ENCODE peak calls at places on chromosomes 7 and 10, in eight cellular contexts. One of them, this sample, is unnamed.

GRCh38 chr10:61899045-61899444 is 2.5 kb upstream of the ARID5B start:
- DNase-seq in AG04450: no peak
- DNase-seq in upper lobe of left lung: no peak
- DNase-seq in fibroblast of mammary gland: peak
- DNase-seq in thoracic aorta: no peak
- DNase-seq in adrenal gland: no peak
- DNase-seq in GM12878: no peak
- DNase-seq in right cardiac atrium: no peak
- DNase-seq in this sample: no peak

GRCh38 chr7:1673581-1674102 is 3.6 kb downstream of the ELFN1 start:
- DNase-seq in AG04450: no peak
- DNase-seq in upper lobe of left lung: no peak
- DNase-seq in fibroblast of mammary gland: no peak
- DNase-seq in thoracic aorta: no peak
- DNase-seq in adrenal gland: peak
- DNase-seq in GM12878: no peak
- DNase-seq in right cardiac atrium: no peak
- DNase-seq in this sample: peak

GRCh38 chr7:2962860-2963259 is 80.8 kb downstream of the CARD11 start:
- DNase-seq in AG04450: no peak
- DNase-seq in upper lobe of left lung: peak
- DNase-seq in fibroblast of mammary gland: no peak
- DNase-seq in thoracic aorta: no peak
- DNase-seq in adrenal gland: no peak
- DNase-seq in GM12878: no peak
- DNase-seq in right cardiac atrium: no peak
- DNase-seq in this sample: no peak

GRCh38 chr7:122561326-122561725 is 137.6 kb downstream of the RNF133 start:
- DNase-seq in AG04450: no peak
- DNase-seq in upper lobe of left lung: no peak
- DNase-seq in fibroblast of mammary gland: no peak
- DNase-seq in thoracic aorta: no peak
- DNase-seq in adrenal gland: no peak
- DNase-seq in GM12878: no peak
- DNase-seq in right cardiac atrium: no peak
- DNase-seq in this sample: no peak

GRCh38 chr7:49822862-49823261 is 49.4 kb downstream of the VWC2 start:
- DNase-seq in AG04450: no peak
- DNase-seq in upper lobe of left lung: no peak
- DNase-seq in fibroblast of mammary gland: no peak
- DNase-seq in thoracic aorta: no peak
- DNase-seq in adrenal gland: no peak
- DNase-seq in GM12878: no peak
- DNase-seq in right cardiac atrium: no peak
- DNase-seq in this sample: no peak

GRCh38 chr10:59585046-59585700 is 124.5 kb downstream of the SLC16A9 start:
- DNase-seq in AG04450: no peak
- DNase-seq in upper lobe of left lung: no peak
- DNase-seq in fibroblast of mammary gland: peak
- DNase-seq in thoracic aorta: no peak
- DNase-seq in adrenal gland: no peak
- DNase-seq in GM12878: no peak
- DNase-seq in right cardiac atrium: no peak
- DNase-seq in this sample: no peak

GRCh38 chr7:100626530-100627237 is 14.3 kb downstream of the MOSPD3 start:
- DNase-seq in AG04450: peak
- DNase-seq in upper lobe of left lung: peak
- DNase-seq in fibroblast of mammary gland: peak
- DNase-seq in thoracic aorta: peak
- DNase-seq in adrenal gland: peak
- DNase-seq in GM12878: peak
- DNase-seq in right cardiac atrium: peak
- DNase-seq in this sample: peak

GRCh38 chr10:122331615-122332446 is 42.7 kb upstream of the PLEKHA1 start:
- DNase-seq in AG04450: no peak
- DNase-seq in upper lobe of left lung: no peak
- DNase-seq in fibroblast of mammary gland: no peak
- DNase-seq in thoracic aorta: no peak
- DNase-seq in adrenal gland: no peak
- DNase-seq in GM12878: no peak
- DNase-seq in right cardiac atrium: no peak
- DNase-seq in this sample: no peak

GRCh38 chr7:101722247-101722646 is 93.2 kb upstream of the MYL10 start:
- DNase-seq in AG04450: no peak
- DNase-seq in upper lobe of left lung: no peak
- DNase-seq in fibroblast of mammary gland: no peak
- DNase-seq in thoracic aorta: no peak
- DNase-seq in adrenal gland: no peak
- DNase-seq in GM12878: no peak
- DNase-seq in right cardiac atrium: no peak
- DNase-seq in this sample: no peak

GRCh38 chr10:78579995-78580394 is 488.8 kb upstream of the ZMIZ1 start:
- DNase-seq in AG04450: no peak
- DNase-seq in upper lobe of left lung: no peak
- DNase-seq in fibroblast of mammary gland: no peak
- DNase-seq in thoracic aorta: no peak
- DNase-seq in adrenal gland: peak
- DNase-seq in GM12878: no peak
- DNase-seq in right cardiac atrium: peak
- DNase-seq in this sample: peak

DNA sequence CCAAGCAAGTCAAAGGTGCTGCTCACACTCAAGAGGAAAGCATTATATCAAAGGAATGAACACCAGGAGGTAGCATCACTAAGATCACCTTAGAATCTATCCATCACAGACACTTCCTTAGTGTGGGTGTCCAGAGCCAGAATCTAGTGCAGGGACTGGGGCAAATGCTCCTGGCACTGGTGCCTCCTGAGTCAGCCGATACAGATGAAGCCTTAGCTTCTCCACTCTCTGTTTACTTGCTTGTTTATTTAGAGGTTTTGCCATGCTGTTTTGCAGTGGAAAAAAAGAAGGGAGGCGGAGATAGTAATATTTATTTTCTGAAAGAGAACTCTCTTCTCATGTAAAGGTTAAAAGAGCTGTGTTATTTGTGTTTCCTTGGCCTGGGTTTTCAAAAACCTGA is 303.1 kb downstream of the WDR11 start:
- DNase-seq in AG04450: no peak
- DNase-seq in upper lobe of left lung: no peak
- DNase-seq in fibroblast of mammary gland: no peak
- DNase-seq in thoracic aorta: no peak
- DNase-seq in adrenal gland: no peak
- DNase-seq in GM12878: no peak
- DNase-seq in right cardiac atrium: no peak
- DNase-seq in this sample: no peak
- H3K4me3 ChIP-seq in AG04450: no peak
- H3K4me3 ChIP-seq in upper lobe of left lung: no peak
- H3K4me3 ChIP-seq in fibroblast of mammary gland: no peak
- H3K4me3 ChIP-seq in thoracic aorta: no peak
- H3K4me3 ChIP-seq in adrenal gland: no peak
- H3K4me3 ChIP-seq in GM12878: no peak
- H3K4me3 ChIP-seq in right cardiac atrium: no peak
- H3K4me3 ChIP-seq in this sample: no peak

GRCh38 chr10:5694573-5694972 is 9.9 kb downstream of the TASOR2 start:
- DNase-seq in AG04450: no peak
- DNase-seq in upper lobe of left lung: no peak
- DNase-seq in fibroblast of mammary gland: no peak
- DNase-seq in thoracic aorta: no peak
- DNase-seq in adrenal gland: no peak
- DNase-seq in GM12878: no peak
- DNase-seq in right cardiac atrium: no peak
- DNase-seq in this sample: no peak

GRCh38 chr10:5697342-5697741 is 12.7 kb downstream of the TASOR2 start:
- DNase-seq in AG04450: no peak
- DNase-seq in upper lobe of left lung: no peak
- DNase-seq in fibroblast of mammary gland: no peak
- DNase-seq in thoracic aorta: no peak
- DNase-seq in adrenal gland: no peak
- DNase-seq in GM12878: no peak
- DNase-seq in right cardiac atrium: no peak
- DNase-seq in this sample: no peak

GRCh38 chr10:5688587-5688986 is 3.9 kb downstream of the TASOR2 start:
- DNase-seq in AG04450: no peak
- DNase-seq in upper lobe of left lung: no peak
- DNase-seq in fibroblast of mammary gland: no peak
- DNase-seq in thoracic aorta: no peak
- DNase-seq in adrenal gland: no peak
- DNase-seq in GM12878: no peak
- DNase-seq in right cardiac atrium: no peak
- DNase-seq in this sample: no peak

GRCh38 chr10:5692476-5693358 is 8.1 kb downstream of the TASOR2 start:
- DNase-seq in AG04450: no peak
- DNase-seq in upper lobe of left lung: peak
- DNase-seq in fibroblast of mammary gland: peak
- DNase-seq in thoracic aorta: no peak
- DNase-seq in adrenal gland: peak
- DNase-seq in GM12878: peak
- DNase-seq in right cardiac atrium: peak
- DNase-seq in this sample: no peak

DNA sequence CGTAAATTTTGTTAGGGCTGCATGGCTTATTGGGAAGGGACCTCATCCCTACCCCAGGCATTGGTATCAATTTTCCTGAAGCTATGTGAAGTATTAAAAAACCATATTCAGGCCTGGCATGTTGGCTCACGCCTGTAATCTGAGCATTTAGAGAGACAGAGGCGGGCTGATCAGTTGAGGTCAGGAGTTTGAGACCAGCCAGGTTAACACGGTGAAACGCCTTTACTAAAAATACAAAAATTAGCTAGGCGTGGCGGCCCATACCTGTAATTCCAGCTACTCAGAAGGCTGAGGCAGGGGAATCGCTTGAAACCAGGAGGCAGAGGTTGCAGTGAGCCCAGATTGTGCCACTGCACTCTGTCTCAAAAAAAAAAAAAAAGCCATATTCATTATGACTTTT is 7.1 kb downstream of the TASOR2 start:
- DNase-seq in AG04450: no peak
- DNase-seq in upper lobe of left lung: no peak
- DNase-seq in fibroblast of mammary gland: no peak
- DNase-seq in thoracic aorta: no peak
- DNase-seq in adrenal gland: no peak
- DNase-seq in GM12878: no peak
- DNase-seq in right cardiac atrium: no peak
- DNase-seq in this sample: no peak
- H3K4me3 ChIP-seq in AG04450: no peak
- H3K4me3 ChIP-seq in upper lobe of left lung: no peak
- H3K4me3 ChIP-seq in fibroblast of mammary gland: peak
- H3K4me3 ChIP-seq in thoracic aorta: peak
- H3K4me3 ChIP-seq in adrenal gland: peak
- H3K4me3 ChIP-seq in GM12878: peak
- H3K4me3 ChIP-seq in right cardiac atrium: no peak
- H3K4me3 ChIP-seq in this sample: no peak

GRCh38 chr10:129023057-129023456 is 444.0 kb upstream of the MGMT start:
- DNase-seq in AG04450: no peak
- DNase-seq in upper lobe of left lung: no peak
- DNase-seq in fibroblast of mammary gland: no peak
- DNase-seq in thoracic aorta: no peak
- DNase-seq in adrenal gland: no peak
- DNase-seq in GM12878: no peak
- DNase-seq in right cardiac atrium: peak
- DNase-seq in this sample: no peak
- H3K4me3 ChIP-seq in AG04450: no peak
- H3K4me3 ChIP-seq in upper lobe of left lung: no peak
- H3K4me3 ChIP-seq in fibroblast of mammary gland: no peak
- H3K4me3 ChIP-seq in thoracic aorta: no peak
- H3K4me3 ChIP-seq in adrenal gland: no peak
- H3K4me3 ChIP-seq in GM12878: no peak
- H3K4me3 ChIP-seq in right cardiac atrium: no peak
- H3K4me3 ChIP-seq in this sample: no peak

GRCh38 chr10:60827791-60828488 is 49.7 kb downstream of the CDK1 start:
- DNase-seq in AG04450: no peak
- DNase-seq in upper lobe of left lung: no peak
- DNase-seq in fibroblast of mammary gland: peak
- DNase-seq in thoracic aorta: no peak
- DNase-seq in adrenal gland: peak
- DNase-seq in GM12878: no peak
- DNase-seq in right cardiac atrium: no peak
- DNase-seq in this sample: no peak

GRCh38 chr10:60823324-60823723 is 45.0 kb downstream of the CDK1 start:
- DNase-seq in AG04450: no peak
- DNase-seq in upper lobe of left lung: no peak
- DNase-seq in fibroblast of mammary gland: no peak
- DNase-seq in thoracic aorta: no peak
- DNase-seq in adrenal gland: no peak
- DNase-seq in GM12878: no peak
- DNase-seq in right cardiac atrium: no peak
- DNase-seq in this sample: no peak

GRCh38 chr10:60825520-60825919 is 47.2 kb downstream of the CDK1 start:
- DNase-seq in AG04450: no peak
- DNase-seq in upper lobe of left lung: no peak
- DNase-seq in fibroblast of mammary gland: no peak
- DNase-seq in thoracic aorta: no peak
- DNase-seq in adrenal gland: no peak
- DNase-seq in GM12878: no peak
- DNase-seq in right cardiac atrium: no peak
- DNase-seq in this sample: no peak

DNA sequence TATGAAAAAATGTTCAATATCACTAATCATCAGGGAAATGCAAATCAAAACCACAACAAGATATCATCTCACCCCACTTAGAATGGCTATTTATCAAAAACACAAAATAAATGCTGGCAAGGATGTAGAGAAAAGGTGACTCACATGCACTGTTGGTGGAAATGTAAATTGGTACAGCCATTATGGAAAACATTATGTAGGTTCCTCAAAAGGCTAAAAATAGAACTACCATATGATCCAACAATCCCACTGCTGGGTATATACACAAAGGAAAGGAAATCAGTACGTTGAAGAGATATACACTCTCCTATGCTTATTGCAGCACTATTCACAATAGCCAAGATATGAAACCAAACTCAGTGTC is 50.2 kb downstream of the CDK1 start:
- DNase-seq in AG04450: no peak
- DNase-seq in upper lobe of left lung: no peak
- DNase-seq in fibroblast of mammary gland: no peak
- DNase-seq in thoracic aorta: no peak
- DNase-seq in adrenal gland: no peak
- DNase-seq in GM12878: no peak
- DNase-seq in right cardiac atrium: no peak
- DNase-seq in this sample: no peak
- H3K4me3 ChIP-seq in AG04450: no peak
- H3K4me3 ChIP-seq in upper lobe of left lung: no peak
- H3K4me3 ChIP-seq in fibroblast of mammary gland: no peak
- H3K4me3 ChIP-seq in thoracic aorta: no peak
- H3K4me3 ChIP-seq in adrenal gland: peak
- H3K4me3 ChIP-seq in GM12878: no peak
- H3K4me3 ChIP-seq in right cardiac atrium: no peak
- H3K4me3 ChIP-seq in this sample: no peak

GRCh38 chr10:11516419-11516721 is 95.1 kb downstream of the USP6NL start:
- DNase-seq in AG04450: no peak
- DNase-seq in upper lobe of left lung: no peak
- DNase-seq in fibroblast of mammary gland: no peak
- DNase-seq in thoracic aorta: no peak
- DNase-seq in adrenal gland: no peak
- DNase-seq in GM12878: peak
- DNase-seq in right cardiac atrium: no peak
- DNase-seq in this sample: no peak
- H3K4me3 ChIP-seq in AG04450: no peak
- H3K4me3 ChIP-seq in upper lobe of left lung: no peak
- H3K4me3 ChIP-seq in fibroblast of mammary gland: no peak
- H3K4me3 ChIP-seq in thoracic aorta: no peak
- H3K4me3 ChIP-seq in adrenal gland: no peak
- H3K4me3 ChIP-seq in GM12878: peak
- H3K4me3 ChIP-seq in right cardiac atrium: no peak
- H3K4me3 ChIP-seq in this sample: no peak

GRCh38 chr7:128840326-128841170 is 10.3 kb downstream of the FLNC start:
- DNase-seq in AG04450: no peak
- DNase-seq in upper lobe of left lung: no peak
- DNase-seq in fibroblast of mammary gland: no peak
- DNase-seq in thoracic aorta: no peak
- DNase-seq in adrenal gland: no peak
- DNase-seq in GM12878: no peak
- DNase-seq in right cardiac atrium: peak
- DNase-seq in this sample: no peak
- H3K4me3 ChIP-seq in AG04450: no peak
- H3K4me3 ChIP-seq in upper lobe of left lung: no peak
- H3K4me3 ChIP-seq in fibroblast of mammary gland: no peak
- H3K4me3 ChIP-seq in thoracic aorta: no peak
- H3K4me3 ChIP-seq in adrenal gland: no peak
- H3K4me3 ChIP-seq in GM12878: no peak
- H3K4me3 ChIP-seq in right cardiac atrium: no peak
- H3K4me3 ChIP-seq in this sample: no peak

This sample was measured in breast epithelium.